ENCODE peak calls at places on chromosomes 12 and 14, in six cellular contexts. W, X, F, J, E and L are unnamed samples.

GRCh38 chr12:18153826-18154225 is 63.8 kb upstream of the RERGL start:
- DNase-seq in W (no peak), X (no peak), F (no peak), J (no peak), E (no peak), L (no peak)

GRCh38 chr12:42446761-42447160 is 120.8 kb downstream of the PPHLN1 start:
- DNase-seq in W (no peak), X (no peak), F (no peak), J (no peak), E (no peak), L (no peak)

GRCh38 chr14:105931808-105932483 is 405.6 kb downstream of the TMEM121 start:
- DNase-seq in W (no peak), X (no peak), F (no peak), J (peak), E (no peak), L (no peak)

GRCh38 chr12:43805149-43805856 is 814 bp downstream of the TWF1 start:
- DNase-seq in W (no peak), X (no peak), F (no peak), J (no peak), E (no peak), L (no peak)

GRCh38 chr14:55201219-55202096 is 10.1 kb upstream of the DLGAP5 start:
- DNase-seq in W (no peak), X (no peak), F (no peak), J (no peak), E (no peak), L (no peak)

GRCh38 chr12:3755898-3756297 is 3.0 kb upstream of the CRACR2A start:
- DNase-seq in W (no peak), X (no peak), F (no peak), J (no peak), E (no peak), L (peak)

GRCh38 chr14:22973217-22974032 is 8.9 kb downstream of the AJUBA start:
- DNase-seq in W (no peak), X (peak), F (peak), J (peak), E (peak), L (peak)

GRCh38 chr14:80546056-80546854 is 335.0 kb upstream of the DIO2 start:
- DNase-seq in W (no peak), X (no peak), F (no peak), J (no peak), E (no peak), L (no peak)

GRCh38 chr12:69007858-69008314 is 74.9 kb upstream of the CPM start:
- DNase-seq in W (no peak), X (no peak), F (no peak), J (peak), E (no peak), L (peak)

GRCh38 chr12:124430491-124430890 is 135.6 kb downstream of the RFLNA start:
- DNase-seq in W (no peak), X (no peak), F (no peak), J (no peak), E (no peak), L (no peak)

GRCh38 chr14:59964251-59965007 is 44.5 kb downstream of the LRRC9 start:
- DNase-seq in W (no peak), X (no peak), F (no peak), J (peak), E (no peak), L (peak)

GRCh38 chr12:116434155-116435065 is 124.8 kb upstream of the MAP1LC3B2 start:
- DNase-seq in W (peak), X (peak), F (peak), J (peak), E (peak), L (peak)

GRCh38 chr12:116135209-116135930 is 142.1 kb downstream of the MED13L start:
- DNase-seq in W (no peak), X (peak), F (no peak), J (peak), E (peak), L (peak)

GRCh38 chr12:69570545-69571399 is 14.5 kb upstream of the CCT2 start:
- DNase-seq in W (no peak), X (peak), F (peak), J (peak), E (peak), L (peak)

GRCh38 chr14:99564256-99564902 is 39.6 kb downstream of the CCDC85C start:
- DNase-seq in W (no peak), X (no peak), F (no peak), J (peak), E (peak), L (no peak)

GRCh38 chr14:31263485-31264133 is 56.0 kb upstream of the HECTD1 start:
- DNase-seq in W (peak), X (peak), F (no peak), J (peak), E (peak), L (peak)

GRCh38 chr14:65042731-65043372 is 56.2 kb downstream of the FNTB start:
- DNase-seq in W (no peak), X (no peak), F (no peak), J (no peak), E (no peak), L (no peak)

GRCh38 chr12:57152408-57153038 is 5.1 kb upstream of the LRP1-AS start:
- DNase-seq in W (no peak), X (no peak), F (no peak), J (no peak), E (peak), L (no peak)

GRCh38 chr12:64672925-64673409 is 62.7 kb downstream of the RASSF3 start:
- DNase-seq in W (peak), X (peak), F (no peak), J (peak), E (no peak), L (no peak)

GRCh38 chr12:22116376-22116775 is 70.4 kb downstream of the CMAS start:
- DNase-seq in W (no peak), X (no peak), F (no peak), J (no peak), E (no peak), L (no peak)

GRCh38 chr12:125263385-125263784 is 198.2 kb downstream of the AACS start:
- DNase-seq in W (no peak), X (no peak), F (no peak), J (no peak), E (no peak), L (no peak)

GRCh38 chr14:70655110-70655826 is 13.6 kb downstream of the TTC9 start:
- DNase-seq in W (no peak), X (peak), F (no peak), J (no peak), E (no peak), L (no peak)

GRCh38 chr14:28707814-28708213 is 58.8 kb upstream of the FOXG1 start:
- DNase-seq in W (no peak), X (no peak), F (no peak), J (peak), E (no peak), L (peak)